ENCODE peak calls at places on chromosomes 13 and 19, in ten cellular contexts. N is AG04450, W is A549, X is IMR-90, S is left ventricle myocardium inferior, B is upper lobe of left lung, P is GM12864, A is B cell, Z is thoracic aorta, R is WTC11. Y is an unnamed sample.

GRCh38 chr19:30865481-30865880 is 483.8 kb downstream of the TSHZ3 start:
- DNase-seq in A (no peak), R (no peak), B (no peak), Z (no peak), W (no peak), N (no peak), P (no peak), S (no peak), X (no peak), Y (no peak)

GRCh38 chr19:49554701-49555181 is 25.6 kb downstream of the NOSIP start:
- DNase-seq in R (no peak), Z (no peak), W (no peak), X (no peak), P (no peak), A (no peak), B (no peak), N (no peak), S (no peak), Y (no peak)

GRCh38 chr13:51906581-51906980 is 44.8 kb downstream of the CCDC70 start:
- DNase-seq in S (peak), B (no peak), N (no peak), P (no peak), Z (no peak), X (no peak), A (no peak), R (no peak), W (no peak), Y (no peak)

GRCh38 chr13:23695711-23696512 is 125.7 kb downstream of the TNFRSF19 start:
- DNase-seq in S (peak), R (peak), X (no peak), Z (no peak), B (no peak), A (peak), W (no peak), N (no peak), P (peak), Y (no peak)

GRCh38 chr19:10780368-10780767 is 55.6 kb downstream of the TMED1 start:
- DNase-seq in R (no peak), X (peak), P (no peak), W (no peak), B (peak), S (no peak), A (no peak), Z (no peak), N (no peak), Y (no peak)

GRCh38 chr19:5225486-5226345 is 114.9 kb downstream of the PTPRS start:
- DNase-seq in N (no peak), P (no peak), S (no peak), R (peak), B (no peak), A (no peak), X (no peak), W (no peak), Z (no peak), Y (peak)

GRCh38 chr13:97057196-97057595 is 62.9 kb upstream of the OXGR1 start:
- DNase-seq in N (no peak), W (no peak), B (no peak), Z (no peak), X (no peak), S (no peak), P (no peak), A (no peak), R (no peak), Y (no peak)

GRCh38 chr13:44386932-44387556 is 13.4 kb downstream of the SERP2 start:
- DNase-seq in Z (no peak), N (no peak), R (no peak), S (no peak), W (no peak), P (no peak), X (no peak), A (no peak), B (no peak), Y (no peak)

GRCh38 chr13:113820813-113821651 is 42.8 kb downstream of the GAS6 start:
- DNase-seq in Z (no peak), N (peak), B (peak), W (peak), A (no peak), P (no peak), R (no peak), S (peak), X (peak), Y (no peak)

GRCh38 chr19:18280247-18281081 is 958 bp downstream of the JUND start:
- DNase-seq in W (peak), P (no peak), B (peak), R (peak), Z (no peak), N (no peak), S (peak), X (peak), A (peak), Y (no peak)

GRCh38 chr13:69306766-69307165 is 800.9 kb upstream of the ATXN8OS start:
- DNase-seq in A (no peak), X (no peak), B (no peak), N (no peak), S (no peak), Z (no peak), R (no peak), P (no peak), W (no peak), Y (no peak)

GRCh38 chr19:10120538-10121198 is 969 bp upstream of the EIF3G start:
- DNase-seq in S (no peak), Z (no peak), R (no peak), A (no peak), P (no peak), X (peak), B (no peak), W (no peak), N (peak), Y (no peak)

GRCh38 chr19:4217429-4218264 is 11.7 kb upstream of the EBI3 start:
- DNase-seq in A (no peak), S (no peak), B (no peak), X (no peak), P (no peak), W (no peak), R (no peak), N (no peak), Z (no peak), Y (no peak)

GRCh38 chr19:39265321-39265916 is 2.8 kb upstream of the IFNL2 start:
- DNase-seq in P (no peak), R (peak), W (peak), S (no peak), B (no peak), X (no peak), N (no peak), Z (no peak), A (no peak), Y (no peak)

GRCh38 chr13:29480893-29481525 is 114.5 kb downstream of the SLC7A1 start:
- DNase-seq in X (no peak), N (no peak), W (no peak), P (no peak), B (no peak), S (no peak), R (no peak), Z (no peak), A (no peak), Y (no peak)

GRCh38 chr13:101681834-101682233 is 229.4 kb downstream of the ITGBL1 start:
- DNase-seq in B (no peak), R (no peak), X (peak), P (no peak), N (no peak), A (no peak), W (no peak), Z (no peak), S (no peak), Y (no peak)

GRCh38 chr13:50969691-50970090 is 60.1 kb downstream of the RNASEH2B start:
- DNase-seq in Z (no peak), X (no peak), S (no peak), B (no peak), P (no peak), W (peak), R (peak), A (no peak), N (no peak), Y (no peak)

GRCh38 chr13:75908137-75908536 is 272.0 kb downstream of the LMO7 start:
- DNase-seq in Z (no peak), B (no peak), P (no peak), A (no peak), S (peak), W (no peak), R (no peak), N (no peak), X (no peak), Y (no peak)

GRCh38 chr19:3123088-3123721 is 12.6 kb upstream of the GNA15 start:
- DNase-seq in N (no peak), S (no peak), X (no peak), B (no peak), P (no peak), W (no peak), R (no peak), A (peak), Z (no peak), Y (peak)

GRCh38 chr19:54434112-54434861 is 14.7 kb upstream of the LENG8 start:
- DNase-seq in P (no peak), A (no peak), R (no peak), S (no peak), Z (no peak), X (no peak), W (no peak), N (no peak), B (no peak), Y (no peak)

GRCh38 chr13:112638919-112639318 is 50.9 kb upstream of the ATP11A start:
- DNase-seq in Z (no peak), B (no peak), A (no peak), R (no peak), P (no peak), N (no peak), W (no peak), S (no peak), X (no peak), Y (peak)

GRCh38 chr13:78978381-78978998 is 319.5 kb upstream of the OBI1 start:
- DNase-seq in Z (no peak), N (peak), P (peak), A (peak), S (no peak), B (peak), R (no peak), X (peak), W (peak), Y (no peak)

GRCh38 chr19:2770055-2771013 is 12.7 kb downstream of the SGTA start:
- DNase-seq in W (no peak), B (no peak), S (peak), R (no peak), N (peak), P (no peak), X (peak), Z (no peak), A (no peak), Y (no peak)

GRCh38 chr13:48647625-48648024 is 6.1 kb upstream of the CYSLTR2 start:
- DNase-seq in S (no peak), Z (no peak), X (no peak), B (no peak), N (no peak), A (no peak), R (no peak), P (no peak), W (no peak), Y (no peak)

GRCh38 chr19:2223959-2224358 is 12.2 kb downstream of the PLEKHJ1 start:
- DNase-seq in A (peak), Z (no peak), B (no peak), S (no peak), P (peak), N (no peak), X (no peak), R (no peak), W (no peak), Y (no peak)

GRCh38 chr19:17510220-17510993 is 1.0 kb upstream of the PGLS start:
- DNase-seq in Z (no peak), S (no peak), W (no peak), A (no peak), R (no peak), P (no peak), B (no peak), X (no peak), N (no peak), Y (no peak)

GRCh38 chr19:2483484-2484151 is 7.7 kb downstream of the GADD45B start:
- DNase-seq in A (no peak), B (no peak), Z (no peak), S (no peak), P (no peak), N (no peak), W (no peak), X (no peak), R (no peak), Y (no peak)

GRCh38 chr19:1854542-1855039 is 6.3 kb upstream of the REXO1 start:
- DNase-seq in B (peak), X (no peak), A (no peak), P (no peak), N (no peak), S (peak), W (no peak), Z (no peak), R (peak), Y (no peak)

GRCh38 chr19:39070888-39071287 is 13.3 kb upstream of the ACP7 start:
- DNase-seq in N (no peak), Z (no peak), A (no peak), R (no peak), W (peak), X (peak), P (no peak), B (no peak), S (no peak), Y (no peak)

GRCh38 chr19:906480-906879 is 6.5 kb downstream of the R3HDM4 start:
- DNase-seq in P (no peak), N (no peak), Z (no peak), A (no peak), S (no peak), X (no peak), W (no peak), B (no peak), R (no peak), Y (no peak)

GRCh38 chr13:46640843-46641242 is 87.9 kb downstream of the LRCH1 start:
- DNase-seq in W (no peak), Z (no peak), R (no peak), B (peak), A (no peak), S (no peak), P (no peak), N (no peak), X (peak), Y (no peak)

GRCh38 chr19:5184930-5185329 is 155.7 kb downstream of the PTPRS start:
- DNase-seq in R (no peak), X (no peak), Z (no peak), N (no peak), A (no peak), P (no peak), B (no peak), W (no peak), S (no peak), Y (no peak)

GRCh38 chr19:38730731-38731589 is 13.3 kb downstream of the CAPN12 start:
- DNase-seq in S (no peak), Z (no peak), A (no peak), P (no peak), W (no peak), B (no peak), R (no peak), N (no peak), X (no peak), Y (peak)

GRCh38 chr19:46766569-46767317 is 20.5 kb upstream of the STRN4 start:
- DNase-seq in B (peak), X (no peak), W (peak), A (peak), S (peak), R (peak), N (no peak), Z (no peak), P (no peak), Y (no peak)

GRCh38 chr13:39874331-39875055 is 219.0 kb downstream of the COG6 start:
- DNase-seq in X (no peak), B (no peak), P (no peak), S (no peak), R (no peak), N (no peak), A (no peak), W (no peak), Z (no peak), Y (no peak)

GRCh38 chr19:19386373-19386869 is 19.1 kb upstream of the GATAD2A start:
- DNase-seq in R (no peak), P (no peak), N (no peak), W (no peak), S (no peak), Z (no peak), A (peak), X (no peak), B (no peak), Y (peak)
- TF ChIP-seq CTCF in R (no peak), P (peak), N (peak), W (no peak), S (no peak), Z (no peak), A (peak), X (peak), B (no peak), Y (peak)

GRCh38 chr13:71477735-71478134 is 389.3 kb downstream of the DACH1 start:
- DNase-seq in P (no peak), R (no peak), A (no peak), B (no peak), X (no peak), W (no peak), N (no peak), Z (no peak), S (no peak), Y (no peak)
- TF ChIP-seq CTCF in P (peak), R (peak), A (no peak), B (no peak), X (peak), W (peak), N (peak), Z (no peak), S (peak), Y (peak)

GRCh38 chr13:98142427-98143156 is at the start of gene FARP1:
- DNase-seq in P (no peak), X (peak), W (peak), Z (no peak), N (no peak), A (peak), S (peak), B (peak), R (peak), Y (peak)
- TF ChIP-seq CTCF in P (no peak), X (peak), W (peak), Z (no peak), N (peak), A (no peak), S (peak), B (peak), R (no peak), Y (peak)

GRCh38 chr13:62207388-62207787 is 791.7 kb upstream of the PCDH20 start:
- DNase-seq in B (no peak), Z (no peak), P (no peak), A (no peak), R (no peak), N (no peak), S (no peak), W (no peak), X (no peak), Y (no peak)

GRCh38 chr13:62209539-62209938 is 793.9 kb upstream of the PCDH20 start:
- DNase-seq in A (no peak), R (no peak), S (no peak), P (peak), N (no peak), W (no peak), X (no peak), Z (no peak), B (no peak), Y (no peak)

GRCh38 chr13:62210951-62211350 is 795.3 kb upstream of the PCDH20 start:
- DNase-seq in X (no peak), N (no peak), W (no peak), Z (no peak), P (no peak), A (no peak), R (no peak), S (no peak), B (no peak), Y (no peak)

GRCh38 chr13:62212246-62212645 is 796.6 kb upstream of the PCDH20 start:
- DNase-seq in W (no peak), S (no peak), A (no peak), R (peak), Z (no peak), N (no peak), X (no peak), P (no peak), B (no peak), Y (no peak)
- TF ChIP-seq CTCF in W (no peak), S (no peak), A (no peak), R (no peak), Z (no peak), N (no peak), X (no peak), P (no peak), B (no peak), Y (no peak)

DNA sequence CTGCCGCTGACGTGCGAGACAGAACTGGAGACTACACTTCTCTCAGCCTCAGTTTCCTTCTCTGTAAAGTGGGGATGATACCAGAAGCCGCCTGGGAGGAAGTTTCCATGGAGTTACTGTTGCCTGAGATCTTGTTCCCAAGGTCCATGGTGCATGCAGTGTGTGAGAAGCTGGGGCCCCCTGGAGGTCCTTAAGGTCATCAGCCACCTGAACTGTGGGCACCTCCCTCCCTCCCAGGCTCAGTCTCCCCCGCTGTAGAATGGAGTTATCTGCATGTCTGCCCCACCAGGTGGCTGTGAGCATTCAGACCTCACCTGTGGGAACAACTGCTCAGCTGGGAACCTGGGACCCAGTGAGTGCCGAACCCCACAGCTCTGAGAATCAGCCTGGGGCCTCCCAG is 2.7 kb downstream of the CRX start:
- DNase-seq in P (no peak), R (no peak), W (no peak), N (no peak), A (no peak), B (no peak), X (no peak), S (no peak), Z (no peak), Y (no peak)
- TF ChIP-seq CTCF in P (no peak), R (no peak), W (no peak), N (no peak), A (no peak), B (no peak), X (no peak), S (no peak), Z (no peak), Y (no peak)

DNA sequence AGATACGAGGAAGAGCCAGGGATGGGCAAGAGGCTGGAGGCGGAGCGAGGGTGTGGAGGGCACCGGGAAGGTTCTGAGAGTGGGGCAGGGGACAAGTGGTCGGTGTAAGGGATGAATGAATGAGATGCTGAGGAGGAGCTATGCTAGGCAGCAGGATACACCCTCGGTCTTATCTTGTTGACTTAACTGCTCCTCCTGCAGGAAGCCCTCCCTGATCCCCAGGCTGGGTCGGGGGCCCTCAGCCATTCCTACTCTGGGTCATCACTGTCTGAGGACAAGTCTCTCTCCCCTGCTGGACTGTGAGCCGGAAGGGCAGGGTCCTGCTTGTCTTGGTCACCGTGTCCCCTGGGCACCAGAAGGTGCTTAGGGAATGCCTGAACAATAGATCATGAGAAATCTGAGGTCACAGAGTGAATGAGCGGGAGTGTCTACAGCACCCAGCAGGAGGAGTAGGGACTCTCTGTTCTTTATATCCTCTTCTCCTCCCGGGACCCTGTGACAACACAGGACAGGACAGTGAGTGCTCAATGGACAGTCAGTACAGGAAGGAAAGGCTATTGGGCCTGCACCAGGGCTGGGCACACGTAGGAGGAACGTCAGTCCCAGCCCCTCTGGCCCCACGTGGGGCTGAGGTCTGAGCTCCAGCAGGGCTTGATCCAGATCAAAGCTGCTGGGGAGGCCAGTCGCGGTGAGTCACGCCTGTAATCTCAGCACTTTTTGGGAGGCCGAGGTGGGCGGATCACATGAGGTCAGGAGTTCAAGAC is 6.5 kb downstream of the NKPD1 start:
- DNase-seq in N (no peak), P (no peak), W (peak), B (no peak), Z (no peak), S (no peak), R (no peak), A (no peak), X (peak), Y (no peak)
- TF ChIP-seq CTCF in N (peak), P (no peak), W (no peak), B (no peak), Z (no peak), S (no peak), R (no peak), A (no peak), X (no peak), Y (no peak)

DNA sequence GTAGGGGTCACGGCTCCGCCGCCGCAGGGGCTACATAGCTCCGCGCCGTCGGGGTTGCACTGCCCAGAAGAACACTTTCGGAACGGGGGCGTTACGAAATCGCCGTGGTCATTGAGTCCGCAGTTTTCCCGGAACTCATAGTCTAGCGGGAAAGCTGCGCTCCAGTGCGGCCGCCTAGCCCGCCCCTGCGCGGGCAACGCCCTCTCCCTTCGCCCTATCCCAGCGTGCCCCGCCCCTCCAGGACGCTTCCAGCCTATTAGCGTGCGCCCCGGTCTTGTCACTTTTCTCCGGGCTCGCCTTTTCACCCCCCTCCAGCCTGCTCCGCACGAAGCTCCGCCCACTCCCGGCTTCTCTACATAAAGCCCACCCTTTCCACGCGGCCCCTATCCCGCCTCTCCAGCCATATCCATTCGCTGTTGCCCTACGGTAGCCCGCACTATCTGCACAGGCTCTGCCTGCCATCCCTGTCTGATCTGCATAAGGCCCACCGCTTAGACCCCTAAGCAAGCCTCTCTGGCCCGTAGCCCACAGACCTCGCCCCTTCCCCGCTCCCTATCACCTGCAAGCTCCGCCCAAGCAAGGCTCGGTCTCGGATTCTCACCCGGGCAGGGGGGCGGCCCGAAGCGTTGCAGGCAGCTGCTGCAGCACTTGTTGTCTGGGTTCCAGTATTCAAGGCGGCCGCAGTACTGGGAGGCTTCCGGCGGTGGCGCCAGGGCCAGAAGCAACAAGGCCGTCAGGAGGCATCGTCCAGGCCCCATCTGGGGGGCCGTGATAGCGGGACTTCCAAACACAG is 1.6 kb downstream of the IGFLR1 start:
- DNase-seq in X (peak), W (peak), A (peak), Z (peak), N (peak), S (peak), P (peak), B (peak), R (peak), Y (peak)
- TF ChIP-seq CTCF in X (peak), W (no peak), A (no peak), Z (peak), N (peak), S (peak), P (no peak), B (peak), R (no peak), Y (peak)

Y was measured in chondrocyte.